ENCODE peak calls at places on chromosomes 7 and 10, in nine cellular contexts. D, A, U, R, C, M, X, P and L are unnamed samples.

GRCh38 chr10:116521424-116522305 is 24.1 kb upstream of the PNLIP start:
- DNase-seq in D (no peak), U (no peak), C (no peak), X (peak), R (peak), P (peak), A (no peak), M (peak), L (peak)

GRCh38 chr7:149005427-149006344 is 22.6 kb downstream of the PDIA4 start:
- DNase-seq in P (peak), C (no peak), A (no peak), D (no peak), R (peak), X (peak), U (peak), M (peak), L (peak)

GRCh38 chr10:84826704-84827103 is 498.3 kb downstream of the CCSER2 start:
- DNase-seq in M (no peak), D (no peak), A (no peak), X (no peak), C (no peak), R (no peak), U (no peak), P (no peak), L (no peak)

GRCh38 chr7:156503195-156503594 is 137.4 kb upstream of the RNF32 start:
- DNase-seq in A (no peak), U (no peak), C (no peak), D (no peak), P (no peak), M (no peak), X (no peak), R (no peak), L (no peak)

GRCh38 chr10:86265877-86266259 is 100.7 kb downstream of the GRID1 start:
- DNase-seq in U (no peak), R (no peak), M (no peak), A (no peak), D (no peak), X (no peak), P (no peak), C (no peak), L (no peak)

GRCh38 chr10:71911296-71911954 is 52.8 kb upstream of the CHST3 start:
- DNase-seq in P (no peak), D (no peak), A (no peak), X (peak), U (no peak), R (no peak), M (no peak), C (no peak), L (no peak)

GRCh38 chr7:25659841-25660240 is 431.6 kb upstream of the NPVF start:
- DNase-seq in D (no peak), X (no peak), U (no peak), C (no peak), A (no peak), P (no peak), R (no peak), M (no peak), L (no peak)

GRCh38 chr10:124264271-124264670 is 154.5 kb downstream of the OAT start:
- DNase-seq in M (no peak), D (no peak), P (no peak), R (no peak), U (no peak), A (no peak), C (no peak), X (no peak), L (no peak)

GRCh38 chr10:91887075-91887899 is 22.0 kb downstream of the FGFBP3 start:
- DNase-seq in M (peak), P (peak), D (no peak), A (no peak), R (peak), C (no peak), X (peak), U (no peak), L (peak)

GRCh38 chr10:48271323-48271722 is 3.2 kb downstream of the FRMPD2 start:
- DNase-seq in P (no peak), X (no peak), M (no peak), C (no peak), D (no peak), A (no peak), R (no peak), U (no peak), L (no peak)

GRCh38 chr7:41885078-41885477 is 182.2 kb upstream of the INHBA start:
- DNase-seq in X (peak), M (no peak), A (no peak), R (no peak), U (no peak), C (no peak), P (no peak), D (no peak), L (no peak)

GRCh38 chr7:111756687-111757178 is 194.4 kb upstream of the IMMP2L start:
- DNase-seq in U (no peak), X (peak), M (no peak), P (no peak), C (no peak), A (no peak), R (no peak), D (no peak), L (peak)

GRCh38 chr10:116030576-116030975 is 242.4 kb downstream of the GFRA1 start:
- DNase-seq in A (no peak), M (no peak), U (no peak), X (no peak), D (no peak), R (no peak), C (no peak), P (no peak), L (no peak)

GRCh38 chr7:130463553-130464434 is 23.0 kb upstream of the CEP41 start:
- DNase-seq in X (no peak), M (no peak), U (no peak), P (no peak), A (no peak), D (no peak), R (no peak), C (no peak), L (no peak)

GRCh38 chr7:137508437-137509175 is 165.1 kb upstream of the PTN start:
- DNase-seq in X (peak), M (no peak), D (no peak), U (no peak), R (no peak), C (no peak), A (no peak), P (no peak), L (no peak)

GRCh38 chr10:43206391-43207235 is 60.3 kb downstream of the RASGEF1A start:
- DNase-seq in D (no peak), M (no peak), P (no peak), U (no peak), C (no peak), A (no peak), X (no peak), R (no peak), L (peak)

GRCh38 chr10:103204353-103205255 is 11.5 kb upstream of the NT5C2 start:
- DNase-seq in U (no peak), D (no peak), A (no peak), P (no peak), M (no peak), X (no peak), C (no peak), R (no peak), L (peak)

GRCh38 chr7:110442386-110442837 is 648.5 kb upstream of the LRRN3 start:
- DNase-seq in M (peak), U (no peak), C (no peak), A (no peak), X (peak), R (peak), D (peak), P (no peak), L (peak)